ENCODE peak calls at places on chromosomes 3 and 15, in nine cellular contexts. B, I, X, U, E, Q, T, Y and W are unnamed samples.

GRCh38 chr3:155983834-155984474 is 113.5 kb downstream of the GMPS start:
- DNase-seq in B (no peak), I (no peak), X (no peak), U (no peak), E (no peak), Q (no peak), T (no peak), Y (no peak), W (no peak)

GRCh38 chr3:169283902-169284451 is 379.5 kb downstream of the MECOM start:
- DNase-seq in B (no peak), I (no peak), X (no peak), U (no peak), E (no peak), Q (no peak), T (no peak), Y (no peak), W (no peak)

GRCh38 chr3:189902230-189903186 is 218.2 kb downstream of the P3H2 start:
- DNase-seq in B (peak; percentile 16), I (no peak), X (no peak), U (no peak), E (no peak), Q (no peak), T (no peak), Y (no peak), W (no peak)

GRCh38 chr3:38168151-38168987 is 3.0 kb downstream of the OXSR1 start:
- DNase-seq in B (peak; percentile 56), I (no peak), X (peak; percentile 76), U (no peak), E (peak; percentile 46), Q (no peak), T (no peak), Y (no peak), W (no peak)

GRCh38 chr15:95347846-95348245 is 982.7 kb upstream of the NR2F2 start:
- DNase-seq in B (no peak), I (no peak), X (no peak), U (no peak), E (no peak), Q (no peak), T (no peak), Y (no peak), W (no peak)

GRCh38 chr3:10835406-10835805 is 19.4 kb downstream of the SLC6A11 start:
- DNase-seq in B (no peak), I (no peak), X (no peak), U (no peak), E (no peak), Q (peak; percentile 43), T (no peak), Y (no peak), W (no peak)

GRCh38 chr3:171028025-171028778 is 1.7 kb upstream of the SLC2A2 start:
- DNase-seq in B (peak; percentile 92), I (peak; percentile 70), X (peak; percentile 91), U (no peak), E (peak; percentile 61), Q (no peak), T (peak; percentile 46), Y (no peak), W (peak; percentile 65)

GRCh38 chr3:23232016-23232415 is 28.9 kb downstream of the UBE2E2 start:
- DNase-seq in B (peak; percentile 71), I (no peak), X (no peak), U (no peak), E (no peak), Q (no peak), T (no peak), Y (no peak), W (no peak)

GRCh38 chr3:127770671-127771370 is 51.5 kb downstream of the MGLL start:
- DNase-seq in B (peak; percentile 54), I (peak; percentile 26), X (no peak), U (no peak), E (no peak), Q (peak; percentile 88), T (no peak), Y (no peak), W (no peak)

DNA sequence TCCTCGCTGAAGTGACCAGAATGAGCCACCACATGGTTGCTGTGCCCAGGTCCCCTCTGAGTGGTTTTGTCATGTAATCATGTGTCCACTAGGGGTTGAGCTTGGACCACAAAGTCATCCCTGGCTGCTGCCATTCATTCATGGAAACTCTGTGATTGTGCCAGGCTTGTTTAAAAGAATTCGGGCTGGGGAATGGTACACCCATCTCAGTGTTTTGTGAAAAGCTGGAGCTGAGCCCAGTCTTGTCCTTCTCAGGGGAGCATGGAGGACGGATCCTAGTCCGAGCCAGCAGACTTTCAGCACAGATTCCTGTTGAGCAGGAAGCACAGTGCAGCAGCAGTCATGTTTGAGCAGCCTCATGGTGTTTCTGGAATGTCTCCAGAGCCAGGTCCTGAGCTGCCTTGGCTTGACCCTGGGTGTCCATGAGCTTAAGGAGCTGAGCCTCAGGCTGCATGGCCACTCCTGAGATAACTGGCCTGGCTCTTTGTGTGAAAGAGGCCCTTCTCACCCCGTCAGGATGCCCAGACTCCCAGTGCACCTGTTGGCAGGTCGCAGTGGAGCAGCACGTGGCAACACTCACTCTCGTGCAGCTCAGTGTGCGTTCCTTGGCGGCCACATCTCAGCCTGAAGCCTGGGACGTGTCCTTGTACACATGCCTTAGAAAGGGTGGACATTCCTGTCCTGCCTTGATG is 260.3 kb upstream of the TPM1 start:
- DNase-seq in B (peak; percentile 93), I (peak; percentile 71), X (peak; percentile 71), U (peak; percentile 30), E (peak; percentile 63), Q (peak; percentile 65), T (peak; percentile 89), Y (peak; percentile 64), W (no peak)
- TF ChIP-seq CTCF in B (peak; percentile 80), I (peak; percentile 66), X (peak; percentile 58), U (peak; percentile 69), E (peak; percentile 80), Q (peak; percentile 35), T (peak; percentile 60), Y (peak; percentile 78), W (peak; percentile 73)

GRCh38 chr3:133491481-133492059 is 81.9 kb upstream of the CDV3 start:
- DNase-seq in B (no peak), I (no peak), X (no peak), U (no peak), E (no peak), Q (no peak), T (no peak), Y (no peak), W (no peak)

GRCh38 chr3:133492159-133492860 is 81.2 kb upstream of the CDV3 start:
- DNase-seq in B (no peak), I (no peak), X (no peak), U (no peak), E (no peak), Q (no peak), T (no peak), Y (no peak), W (no peak)

GRCh38 chr3:133488785-133489367 is 84.6 kb upstream of the CDV3 start:
- DNase-seq in B (peak; percentile 65), I (no peak), X (peak; percentile 70), U (no peak), E (peak; percentile 63), Q (peak; percentile 24), T (no peak), Y (no peak), W (peak; percentile 33)

GRCh38 chr3:133489466-133490085 is 83.9 kb upstream of the CDV3 start:
- DNase-seq in B (no peak), I (no peak), X (no peak), U (no peak), E (no peak), Q (no peak), T (no peak), Y (no peak), W (no peak)

GRCh38 chr3:133490468-133491351 is 82.8 kb upstream of the CDV3 start:
- DNase-seq in B (no peak), I (no peak), X (no peak), U (no peak), E (no peak), Q (no peak), T (no peak), Y (no peak), W (no peak)
- H3K4me3 ChIP-seq in B (no peak overlapping the region), I (no peak overlapping the region), X (no peak overlapping the region), U (no peak overlapping the region), E (no peak overlapping the region), Q (no peak overlapping the region), T (no peak overlapping the region), Y (no peak overlapping the region), W (no peak overlapping the region)

DNA sequence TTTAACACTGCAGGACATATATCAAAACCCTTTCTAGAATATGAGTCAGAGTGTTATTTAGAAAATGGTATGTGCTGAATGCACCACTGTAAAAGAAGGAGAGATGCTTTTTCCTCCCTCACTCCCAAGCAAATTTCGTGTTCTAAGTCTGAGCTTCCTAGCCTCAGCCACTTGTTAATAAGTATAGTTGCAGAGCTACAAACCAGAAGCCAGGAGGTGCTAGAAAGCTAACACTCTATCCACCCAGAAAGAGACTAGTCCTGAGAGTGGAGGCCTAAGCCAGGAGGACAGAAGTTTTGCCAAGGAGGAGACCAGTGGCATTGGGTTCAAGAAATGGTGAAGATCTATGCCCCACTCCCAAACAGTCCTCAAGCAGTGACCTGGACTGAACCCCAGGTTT is 40.5 kb upstream of the GYG1 start:
- DNase-seq in B (no peak), I (no peak), X (no peak), U (no peak), E (no peak), Q (peak; percentile 29), T (no peak), Y (no peak), W (no peak)
- TF ChIP-seq CTCF in B (peak; percentile 39), I (no peak), X (peak; percentile 30), U (peak; percentile 13), E (peak; percentile 35), Q (peak; percentile 27), T (no peak), Y (no peak), W (peak; percentile 35)

GRCh38 chr3:134064081-134064480 is 34.4 kb upstream of the SLCO2A1 start:
- DNase-seq in B (no peak), I (no peak), X (no peak), U (no peak), E (no peak), Q (no peak), T (no peak), Y (no peak), W (no peak)

GRCh38 chr3:134066539-134067310 is 37.0 kb upstream of the SLCO2A1 start:
- DNase-seq in B (no peak), I (no peak), X (no peak), U (no peak), E (no peak), Q (no peak), T (no peak), Y (no peak), W (no peak)

GRCh38 chr3:134067311-134068161 is 37.8 kb upstream of the SLCO2A1 start:
- DNase-seq in B (no peak), I (no peak), X (no peak), U (no peak), E (no peak), Q (no peak), T (no peak), Y (no peak), W (no peak)

GRCh38 chr3:134065836-134066538 is 36.3 kb upstream of the SLCO2A1 start:
- DNase-seq in B (no peak), I (no peak), X (no peak), U (no peak), E (no peak), Q (no peak), T (no peak), Y (no peak), W (no peak)

DNA sequence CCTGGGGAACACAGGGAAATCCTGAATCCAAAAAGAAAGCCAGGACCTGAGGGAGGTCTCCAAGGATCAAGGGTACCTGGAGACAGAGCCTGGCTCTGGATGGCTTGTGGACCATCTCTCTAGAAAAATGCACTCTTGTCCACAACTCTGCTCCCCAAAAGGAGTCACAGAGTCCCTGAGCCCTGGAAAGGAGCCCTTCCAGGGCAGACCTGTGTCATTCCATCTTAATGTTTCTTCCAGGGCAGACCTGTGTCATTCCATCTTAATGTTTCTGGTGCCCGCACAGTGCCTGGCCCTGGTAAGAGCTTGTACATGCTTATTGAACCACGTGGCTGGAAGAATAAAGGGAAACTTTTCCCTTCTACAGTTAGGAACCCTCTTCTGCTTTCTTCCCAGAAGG is 35.5 kb upstream of the SLCO2A1 start:
- DNase-seq in B (no peak), I (no peak), X (no peak), U (no peak), E (no peak), Q (no peak), T (no peak), Y (no peak), W (no peak)
- H3K4me3 ChIP-seq in B (no peak overlapping the region), I (no peak overlapping the region), X (no peak overlapping the region), U (no peak overlapping the region), E (no peak overlapping the region), Q (no peak overlapping the region), T (no peak overlapping the region), Y (no peak overlapping the region), W (no peak overlapping the region)